ENCODE peak calls at places on chromosomes 5 and 9, in seven cellular contexts. One of them, this sample, is unnamed.

GRCh38 chr9:134983506-134984371 is 66.0 kb upstream of the FCN1 start:
- DNase-seq in right atrium auricular region: no peak
- DNase-seq in choroid plexus epithelial cell: no peak
- DNase-seq in tibial artery: peak
- DNase-seq in neural progenitor cell: no peak
- DNase-seq in cardiac fibroblast: no peak
- DNase-seq in IMR-90: no peak
- DNase-seq in this sample: no peak

GRCh38 chr9:108913391-108913790 is 20.5 kb downstream of the ELP1 start:
- DNase-seq in right atrium auricular region: no peak
- DNase-seq in choroid plexus epithelial cell: peak
- DNase-seq in tibial artery: no peak
- DNase-seq in neural progenitor cell: no peak
- DNase-seq in cardiac fibroblast: no peak
- DNase-seq in IMR-90: no peak
- DNase-seq in this sample: no peak

GRCh38 chr5:117801583-117801982 is 1186.8 kb downstream of the DTWD2 start:
- DNase-seq in right atrium auricular region: no peak
- DNase-seq in choroid plexus epithelial cell: no peak
- DNase-seq in tibial artery: no peak
- DNase-seq in neural progenitor cell: no peak
- DNase-seq in cardiac fibroblast: no peak
- DNase-seq in IMR-90: no peak
- DNase-seq in this sample: no peak

GRCh38 chr9:27089706-27090105 is 19.3 kb upstream of the TEK start:
- DNase-seq in right atrium auricular region: no peak
- DNase-seq in choroid plexus epithelial cell: no peak
- DNase-seq in tibial artery: no peak
- DNase-seq in neural progenitor cell: no peak
- DNase-seq in cardiac fibroblast: peak
- DNase-seq in IMR-90: no peak
- DNase-seq in this sample: no peak

GRCh38 chr9:114237781-114238180 is 82.4 kb downstream of the COL27A1 start:
- DNase-seq in right atrium auricular region: no peak
- DNase-seq in choroid plexus epithelial cell: no peak
- DNase-seq in tibial artery: no peak
- DNase-seq in neural progenitor cell: no peak
- DNase-seq in cardiac fibroblast: no peak
- DNase-seq in IMR-90: no peak
- DNase-seq in this sample: no peak

GRCh38 chr9:23590601-23591000 is 235.4 kb downstream of the ELAVL2 start:
- DNase-seq in right atrium auricular region: no peak
- DNase-seq in choroid plexus epithelial cell: no peak
- DNase-seq in tibial artery: no peak
- DNase-seq in neural progenitor cell: no peak
- DNase-seq in cardiac fibroblast: no peak
- DNase-seq in IMR-90: no peak
- DNase-seq in this sample: no peak

GRCh38 chr5:107594253-107595045 is 76.3 kb downstream of the EFNA5 start:
- DNase-seq in right atrium auricular region: no peak
- DNase-seq in choroid plexus epithelial cell: no peak
- DNase-seq in tibial artery: no peak
- DNase-seq in neural progenitor cell: no peak
- DNase-seq in cardiac fibroblast: no peak
- DNase-seq in IMR-90: no peak
- DNase-seq in this sample: peak

GRCh38 chr9:297795-298119 is 83.1 kb downstream of the DOCK8 start:
- DNase-seq in right atrium auricular region: no peak
- DNase-seq in choroid plexus epithelial cell: no peak
- DNase-seq in tibial artery: no peak
- DNase-seq in neural progenitor cell: no peak
- DNase-seq in cardiac fibroblast: no peak
- DNase-seq in IMR-90: no peak
- DNase-seq in this sample: no peak

GRCh38 chr5:154708845-154709244 is 46.3 kb upstream of the LARP1 start:
- DNase-seq in right atrium auricular region: no peak
- DNase-seq in choroid plexus epithelial cell: no peak
- DNase-seq in tibial artery: no peak
- DNase-seq in neural progenitor cell: no peak
- DNase-seq in cardiac fibroblast: peak
- DNase-seq in IMR-90: peak
- DNase-seq in this sample: no peak

GRCh38 chr9:79623799-79624721 is 52.3 kb downstream of the TLE4 start:
- DNase-seq in right atrium auricular region: peak
- DNase-seq in choroid plexus epithelial cell: peak
- DNase-seq in tibial artery: peak
- DNase-seq in neural progenitor cell: no peak
- DNase-seq in cardiac fibroblast: peak
- DNase-seq in IMR-90: no peak
- DNase-seq in this sample: no peak

GRCh38 chr9:4596165-4596922 is 65.8 kb upstream of the PLPP6 start:
- DNase-seq in right atrium auricular region: no peak
- DNase-seq in choroid plexus epithelial cell: peak
- DNase-seq in tibial artery: no peak
- DNase-seq in neural progenitor cell: peak
- DNase-seq in cardiac fibroblast: no peak
- DNase-seq in IMR-90: no peak
- DNase-seq in this sample: no peak

GRCh38 chr5:135248801-135249231 is 150.2 kb downstream of the MACROH2A1 start:
- DNase-seq in right atrium auricular region: peak
- DNase-seq in choroid plexus epithelial cell: no peak
- DNase-seq in tibial artery: no peak
- DNase-seq in neural progenitor cell: no peak
- DNase-seq in cardiac fibroblast: no peak
- DNase-seq in IMR-90: no peak
- DNase-seq in this sample: no peak

GRCh38 chr9:130467371-130467770 is 22.6 kb downstream of the ASS1 start:
- DNase-seq in right atrium auricular region: no peak
- DNase-seq in choroid plexus epithelial cell: no peak
- DNase-seq in tibial artery: no peak
- DNase-seq in neural progenitor cell: peak
- DNase-seq in cardiac fibroblast: no peak
- DNase-seq in IMR-90: no peak
- DNase-seq in this sample: no peak

GRCh38 chr5:1661311-1661710 is 137.6 kb upstream of the LPCAT1 start:
- DNase-seq in right atrium auricular region: peak
- DNase-seq in choroid plexus epithelial cell: no peak
- DNase-seq in tibial artery: no peak
- DNase-seq in neural progenitor cell: no peak
- DNase-seq in cardiac fibroblast: no peak
- DNase-seq in IMR-90: no peak
- DNase-seq in this sample: no peak

GRCh38 chr9:38280251-38280800 is 112.2 kb upstream of the ALDH1B1 start:
- DNase-seq in right atrium auricular region: peak
- DNase-seq in choroid plexus epithelial cell: no peak
- DNase-seq in tibial artery: no peak
- DNase-seq in neural progenitor cell: no peak
- DNase-seq in cardiac fibroblast: no peak
- DNase-seq in IMR-90: no peak
- DNase-seq in this sample: no peak

GRCh38 chr9:133477992-133478850 is 678 bp downstream of the SLC2A6 start:
- DNase-seq in right atrium auricular region: no peak
- DNase-seq in choroid plexus epithelial cell: peak
- DNase-seq in tibial artery: no peak
- DNase-seq in neural progenitor cell: peak
- DNase-seq in cardiac fibroblast: peak
- DNase-seq in IMR-90: peak
- DNase-seq in this sample: peak

GRCh38 chr9:3360245-3360644 is 165.6 kb downstream of the RFX3 start:
- DNase-seq in right atrium auricular region: no peak
- DNase-seq in choroid plexus epithelial cell: no peak
- DNase-seq in tibial artery: no peak
- DNase-seq in neural progenitor cell: no peak
- DNase-seq in cardiac fibroblast: no peak
- DNase-seq in IMR-90: no peak
- DNase-seq in this sample: no peak

GRCh38 chr5:153672347-153673090 is 182.0 kb downstream of the GRIA1 start:
- DNase-seq in right atrium auricular region: no peak
- DNase-seq in choroid plexus epithelial cell: no peak
- DNase-seq in tibial artery: no peak
- DNase-seq in neural progenitor cell: no peak
- DNase-seq in cardiac fibroblast: peak
- DNase-seq in IMR-90: no peak
- DNase-seq in this sample: peak

GRCh38 chr5:36059571-36060515 is 6.8 kb downstream of the UGT3A2 start:
- DNase-seq in right atrium auricular region: no peak
- DNase-seq in choroid plexus epithelial cell: no peak
- DNase-seq in tibial artery: no peak
- DNase-seq in neural progenitor cell: no peak
- DNase-seq in cardiac fibroblast: no peak
- DNase-seq in IMR-90: no peak
- DNase-seq in this sample: no peak

GRCh38 chr5:161261693-161262323 is 284.7 kb downstream of the GABRB2 start:
- DNase-seq in right atrium auricular region: no peak
- DNase-seq in choroid plexus epithelial cell: no peak
- DNase-seq in tibial artery: no peak
- DNase-seq in neural progenitor cell: no peak
- DNase-seq in cardiac fibroblast: no peak
- DNase-seq in IMR-90: no peak
- DNase-seq in this sample: no peak

GRCh38 chr5:180003145-180003544 is 68.4 kb downstream of the RNF130 start:
- DNase-seq in right atrium auricular region: no peak
- DNase-seq in choroid plexus epithelial cell: no peak
- DNase-seq in tibial artery: no peak
- DNase-seq in neural progenitor cell: no peak
- DNase-seq in cardiac fibroblast: no peak
- DNase-seq in IMR-90: no peak
- DNase-seq in this sample: no peak

GRCh38 chr9:87816041-87816440 is 66.6 kb upstream of the SPATA31E1 start:
- DNase-seq in right atrium auricular region: no peak
- DNase-seq in choroid plexus epithelial cell: peak
- DNase-seq in tibial artery: no peak
- DNase-seq in neural progenitor cell: no peak
- DNase-seq in cardiac fibroblast: peak
- DNase-seq in IMR-90: peak
- DNase-seq in this sample: peak

GRCh38 chr5:138543730-138544104 is 681 bp upstream of the ETF1 start:
- DNase-seq in right atrium auricular region: no peak
- DNase-seq in choroid plexus epithelial cell: no peak
- DNase-seq in tibial artery: no peak
- DNase-seq in neural progenitor cell: no peak
- DNase-seq in cardiac fibroblast: no peak
- DNase-seq in IMR-90: no peak
- DNase-seq in this sample: no peak

GRCh38 chr9:91039835-91040140 is 238.2 kb downstream of the SYK start:
- DNase-seq in right atrium auricular region: no peak
- DNase-seq in choroid plexus epithelial cell: no peak
- DNase-seq in tibial artery: no peak
- DNase-seq in neural progenitor cell: no peak
- DNase-seq in cardiac fibroblast: no peak
- DNase-seq in IMR-90: no peak
- DNase-seq in this sample: no peak

GRCh38 chr9:116267021-116267420 is 113.4 kb downstream of the PAPPA start:
- DNase-seq in right atrium auricular region: no peak
- DNase-seq in choroid plexus epithelial cell: peak
- DNase-seq in tibial artery: no peak
- DNase-seq in neural progenitor cell: no peak
- DNase-seq in cardiac fibroblast: peak
- DNase-seq in IMR-90: peak
- DNase-seq in this sample: peak

GRCh38 chr5:114055318-114055788 is 306.5 kb upstream of the KCNN2 start:
- DNase-seq in right atrium auricular region: no peak
- DNase-seq in choroid plexus epithelial cell: peak
- DNase-seq in tibial artery: no peak
- DNase-seq in neural progenitor cell: peak
- DNase-seq in cardiac fibroblast: peak
- DNase-seq in IMR-90: peak
- DNase-seq in this sample: no peak

GRCh38 chr9:115739096-115739875 is 414.3 kb upstream of the PAPPA start:
- DNase-seq in right atrium auricular region: no peak
- DNase-seq in choroid plexus epithelial cell: peak
- DNase-seq in tibial artery: no peak
- DNase-seq in neural progenitor cell: no peak
- DNase-seq in cardiac fibroblast: peak
- DNase-seq in IMR-90: no peak
- DNase-seq in this sample: peak

GRCh38 chr9:136095028-136095494 is at the start of gene NACC2:
- DNase-seq in right atrium auricular region: no peak
- DNase-seq in choroid plexus epithelial cell: peak
- DNase-seq in tibial artery: peak
- DNase-seq in neural progenitor cell: peak
- DNase-seq in cardiac fibroblast: peak
- DNase-seq in IMR-90: peak
- DNase-seq in this sample: peak

GRCh38 chr5:137888875-137889759 is at the start of gene PKD2L2:
- DNase-seq in right atrium auricular region: peak
- DNase-seq in choroid plexus epithelial cell: peak
- DNase-seq in tibial artery: peak
- DNase-seq in neural progenitor cell: peak
- DNase-seq in cardiac fibroblast: peak
- DNase-seq in IMR-90: peak
- DNase-seq in this sample: peak

GRCh38 chr9:129176786-129177442 is 1.1 kb downstream of the IER5L start:
- DNase-seq in right atrium auricular region: no peak
- DNase-seq in choroid plexus epithelial cell: peak
- DNase-seq in tibial artery: peak
- DNase-seq in neural progenitor cell: peak
- DNase-seq in cardiac fibroblast: peak
- DNase-seq in IMR-90: peak
- DNase-seq in this sample: peak

GRCh38 chr9:35726876-35727438 is 5.0 kb downstream of the TLN1 start:
- DNase-seq in right atrium auricular region: no peak
- DNase-seq in choroid plexus epithelial cell: peak
- DNase-seq in tibial artery: peak
- DNase-seq in neural progenitor cell: no peak
- DNase-seq in cardiac fibroblast: peak
- DNase-seq in IMR-90: peak
- DNase-seq in this sample: peak
- H3K4me3 ChIP-seq in right atrium auricular region: peak
- H3K4me3 ChIP-seq in choroid plexus epithelial cell: no peak
- H3K4me3 ChIP-seq in tibial artery: peak
- H3K4me3 ChIP-seq in neural progenitor cell: no peak
- H3K4me3 ChIP-seq in cardiac fibroblast: no peak
- H3K4me3 ChIP-seq in IMR-90: no peak
- H3K4me3 ChIP-seq in this sample: peak

GRCh38 chr9:12813960-12814876 is 39.4 kb downstream of the LURAP1L start:
- DNase-seq in right atrium auricular region: peak
- DNase-seq in choroid plexus epithelial cell: peak
- DNase-seq in tibial artery: peak
- DNase-seq in neural progenitor cell: no peak
- DNase-seq in cardiac fibroblast: peak
- DNase-seq in IMR-90: peak
- DNase-seq in this sample: peak
- TF ChIP-seq CTCF in right atrium auricular region: no peak
- TF ChIP-seq CTCF in choroid plexus epithelial cell: peak
- TF ChIP-seq CTCF in tibial artery: peak
- TF ChIP-seq CTCF in neural progenitor cell: no peak
- TF ChIP-seq CTCF in cardiac fibroblast: peak
- TF ChIP-seq CTCF in IMR-90: peak
- TF ChIP-seq CTCF in this sample: peak

GRCh38 chr5:58460727-58461286 is 921 bp upstream of the PLK2 start:
- DNase-seq in right atrium auricular region: peak
- DNase-seq in choroid plexus epithelial cell: peak
- DNase-seq in tibial artery: peak
- DNase-seq in neural progenitor cell: peak
- DNase-seq in cardiac fibroblast: peak
- DNase-seq in IMR-90: peak
- DNase-seq in this sample: peak
- H3K4me3 ChIP-seq in right atrium auricular region: peak
- H3K4me3 ChIP-seq in choroid plexus epithelial cell: peak
- H3K4me3 ChIP-seq in tibial artery: peak
- H3K4me3 ChIP-seq in neural progenitor cell: peak
- H3K4me3 ChIP-seq in cardiac fibroblast: peak
- H3K4me3 ChIP-seq in IMR-90: peak
- H3K4me3 ChIP-seq in this sample: peak

GRCh38 chr9:137685035-137685885 is 66.5 kb downstream of the EHMT1 start:
- DNase-seq in right atrium auricular region: no peak
- DNase-seq in choroid plexus epithelial cell: peak
- DNase-seq in tibial artery: no peak
- DNase-seq in neural progenitor cell: no peak
- DNase-seq in cardiac fibroblast: peak
- DNase-seq in IMR-90: peak
- DNase-seq in this sample: peak
- TF ChIP-seq CTCF in right atrium auricular region: no peak
- TF ChIP-seq CTCF in choroid plexus epithelial cell: no peak
- TF ChIP-seq CTCF in tibial artery: no peak
- TF ChIP-seq CTCF in neural progenitor cell: no peak
- TF ChIP-seq CTCF in cardiac fibroblast: no peak
- TF ChIP-seq CTCF in IMR-90: no peak
- TF ChIP-seq CTCF in this sample: no peak